ENCODE peak calls at places on chromosomes 12 and 14, in nine cellular contexts. S is progenitor cell of endocrine pancreas, I is astrocyte, U is H9, K is lower leg skin, X is ascending aorta, F is PC-3, Y is AG09319, H is mesothelial cell of epicardium. M is an unnamed sample.
A peak's percentile ranks its signal among the peaks of the same experiment; 100 is the strongest.

GRCh38 chr14:100428727-100429126 is 105.6 kb downstream of the SLC25A47 start:
- DNase-seq in X (no peak), Y (no peak), S (no peak), I (peak; percentile 89), H (no peak), K (no peak), F (no peak), U (no peak), M (no peak)

GRCh38 chr14:49944501-49944900 is 51.6 kb downstream of the ARF6 start:
- DNase-seq in S (no peak), H (no peak), K (no peak), X (no peak), Y (no peak), U (no peak), F (no peak), I (no peak), M (no peak)

GRCh38 chr14:76294876-76295275 is 81.1 kb upstream of the ESRRB start:
- DNase-seq in Y (no peak), F (no peak), S (no peak), X (no peak), H (peak; percentile 14), I (no peak), K (no peak), U (no peak), M (peak; percentile 49)

GRCh38 chr12:42119085-42119633 is 25.5 kb downstream of the GXYLT1 start:
- DNase-seq in S (no peak), K (no peak), H (no peak), I (peak; percentile 82), Y (peak; percentile 62), U (no peak), F (peak; percentile 29), X (no peak), M (no peak)

GRCh38 chr12:162467-163307 is 51.3 kb downstream of the SLC6A12 start:
- DNase-seq in Y (no peak), U (peak; percentile 79), F (no peak), X (no peak), H (no peak), I (no peak), K (no peak), S (no peak), M (peak; percentile 100)

GRCh38 chr12:124745468-124745890 is 118.2 kb downstream of the SCARB1 start:
- DNase-seq in I (no peak), F (no peak), Y (no peak), H (no peak), U (no peak), X (no peak), K (no peak), S (no peak), M (no peak)

GRCh38 chr12:71128191-71128590 is 29.6 kb downstream of the TSPAN8 start:
- DNase-seq in X (no peak), U (no peak), Y (no peak), K (no peak), I (peak; percentile 13), F (no peak), H (no peak), S (no peak), M (no peak)

GRCh38 chr12:23648546-23648945 is 300.9 kb downstream of the SOX5 start:
- DNase-seq in Y (no peak), F (no peak), S (no peak), X (no peak), I (no peak), K (no peak), U (no peak), H (no peak), M (no peak)

GRCh38 chr12:75556306-75556899 is 45.0 kb upstream of the KRR1 start:
- DNase-seq in U (no peak), S (no peak), I (no peak), Y (no peak), X (no peak), F (peak; percentile 49), H (no peak), K (no peak), M (no peak)

GRCh38 chr14:39034481-39035296 is 68.3 kb downstream of the SEC23A start:
- DNase-seq in K (no peak), F (peak; percentile 10), U (no peak), Y (no peak), H (no peak), S (no peak), I (no peak), X (no peak), M (no peak)

GRCh38 chr12:89350661-89351488 is 1.4 kb downstream of the DUSP6 start:
- DNase-seq in Y (no peak), K (no peak), I (no peak), X (no peak), S (no peak), F (no peak), H (no peak), U (no peak), M (no peak)

GRCh38 chr14:63453443-63453936 is 89.7 kb downstream of the PPP2R5E start:
- DNase-seq in I (peak; percentile 51), K (no peak), Y (no peak), H (no peak), S (no peak), F (no peak), X (no peak), U (no peak), M (no peak)

GRCh38 chr12:115790526-115790925 is 487.0 kb downstream of the MED13L start:
- DNase-seq in F (no peak), Y (no peak), S (no peak), X (no peak), I (no peak), U (no peak), H (no peak), K (no peak), M (no peak)

GRCh38 chr12:115791331-115791730 is 486.2 kb downstream of the MED13L start:
- DNase-seq in H (no peak), X (no peak), U (no peak), K (no peak), I (no peak), S (no peak), Y (no peak), F (no peak), M (no peak)

DNA sequence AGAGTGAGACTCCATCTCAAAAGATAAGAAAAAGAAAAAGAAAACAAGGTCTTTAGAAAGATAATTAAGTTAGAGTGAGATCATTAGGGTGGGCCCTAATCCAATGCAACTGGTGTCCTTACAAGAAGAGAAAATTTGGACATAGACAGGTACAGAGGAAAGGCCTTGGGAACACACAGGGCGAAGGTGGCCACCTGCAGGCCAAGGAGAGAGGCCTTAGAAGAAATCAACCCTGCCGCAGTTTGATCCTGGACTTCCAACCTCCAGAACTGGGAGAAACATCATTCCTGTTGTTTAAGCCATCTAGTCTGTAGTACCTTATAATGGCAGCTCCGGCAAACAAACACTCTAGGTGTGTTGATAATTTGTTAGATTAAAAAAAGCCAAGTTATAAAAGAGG is 491.9 kb downstream of the MED13L start:
- DNase-seq in K (no peak), F (peak; percentile 21), X (no peak), S (no peak), Y (no peak), H (no peak), U (no peak), I (no peak), M (no peak)
- TF ChIP-seq CTCF in K (no peak), F (peak; percentile 46), X (no peak), S (no peak), Y (no peak), H (no peak), U (peak; percentile 47), I (no peak), M (no peak)

DNA sequence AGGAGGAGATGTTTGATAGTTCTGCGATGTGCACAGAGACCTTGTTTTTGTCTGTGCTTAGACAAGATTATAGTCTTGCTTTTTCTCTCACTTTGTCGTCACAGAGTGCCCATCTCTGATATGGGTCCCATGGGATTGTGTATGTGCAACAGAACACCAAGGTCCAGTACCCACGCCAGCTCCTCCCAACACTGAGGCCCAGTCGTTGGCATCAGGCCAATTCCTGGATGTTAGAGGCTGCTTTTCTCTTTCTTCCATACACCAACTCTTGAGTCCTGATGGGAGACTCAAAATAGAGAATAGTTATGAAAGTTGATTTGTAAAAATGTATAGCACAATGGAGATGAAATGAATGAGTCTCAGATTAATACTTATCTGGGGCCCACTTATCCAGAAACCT is 22.7 kb upstream of the PRMT8 start:
- DNase-seq in I (no peak), F (no peak), Y (no peak), X (no peak), K (no peak), H (no peak), U (no peak), S (no peak), M (no peak)
- TF ChIP-seq CTCF in I (no peak), F (no peak), Y (no peak), X (no peak), K (no peak), H (no peak), U (no peak), S (no peak), M (no peak)

GRCh38 chr14:58574623-58575022 is 63.1 kb upstream of the DACT1 start:
- DNase-seq in I (no peak), H (no peak), K (no peak), X (no peak), F (peak; percentile 40), S (no peak), Y (no peak), U (no peak), M (no peak)
- TF ChIP-seq CTCF in I (no peak), H (no peak), K (no peak), X (no peak), F (peak; percentile 72), S (peak; percentile 9), Y (no peak), U (peak; percentile 53), M (no peak)

DNA sequence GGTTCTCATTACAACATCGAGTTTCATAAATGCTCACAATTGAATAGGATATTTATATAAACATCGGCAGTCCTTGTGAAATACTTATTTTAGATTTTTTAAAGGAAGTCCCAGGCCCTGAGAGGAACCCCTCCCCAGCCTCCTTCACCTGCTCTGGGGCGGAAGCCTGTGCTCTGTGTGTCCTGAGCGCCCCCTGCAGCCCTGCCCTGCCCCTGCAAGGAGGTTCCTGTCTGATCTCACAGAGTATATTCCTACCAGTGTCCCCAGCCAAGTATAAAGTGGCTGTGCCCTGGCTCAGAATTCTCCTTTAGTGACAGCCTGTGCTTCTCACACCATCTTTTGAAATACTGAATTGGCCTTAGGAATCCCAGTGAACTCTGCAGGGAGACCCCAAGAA is 659.5 kb downstream of the TMEM121 start:
- DNase-seq in F (no peak), S (no peak), H (no peak), K (no peak), Y (no peak), U (no peak), X (no peak), I (no peak), M (no peak)
- TF ChIP-seq CTCF in F (no peak), S (no peak), H (no peak), K (no peak), Y (no peak), U (no peak), X (no peak), I (no peak), M (no peak)

GRCh38 chr12:101172316-101172715 is 37.7 kb downstream of the SLC5A8 start:
- DNase-seq in F (no peak), Y (no peak), S (no peak), X (no peak), H (no peak), U (peak; percentile 86), K (no peak), I (no peak), M (no peak)
- TF ChIP-seq CTCF in F (peak; percentile 30), Y (no peak), S (peak; percentile 45), X (no peak), H (no peak), U (peak; percentile 79), K (no peak), I (peak; percentile 8), M (no peak)

GRCh38 chr14:103613517-103613916 is 15.5 kb upstream of the KLC1 start:
- DNase-seq in Y (no peak), S (no peak), X (no peak), F (no peak), H (no peak), K (no peak), U (no peak), I (no peak), M (no peak)
- TF ChIP-seq CTCF in Y (peak; percentile 33), S (no peak), X (no peak), F (no peak), H (no peak), K (no peak), U (no peak), I (no peak), M (no peak)

M was measured in vagina.